ENCODE peak calls at places on chromosomes 2 and 18, in seven cellular contexts. E, S, N, X, T, A and G are unnamed samples.
A peak's percentile ranks its signal among the peaks of the same experiment; 100 is the strongest.

GRCh38 chr18:43662657-43663056 is 385.4 kb upstream of the SYT4 start:
- DNase-seq in T (no peak), X (no peak), A (no peak), S (no peak), E (no peak), N (no peak), G (no peak)

GRCh38 chr2:8456149-8457091 is 225.4 kb upstream of the ID2 start:
- DNase-seq in A (peak; percentile 54), T (no peak), X (no peak), E (no peak), N (no peak), S (no peak), G (no peak)

GRCh38 chr18:35998967-35999366 is 26.5 kb downstream of the RMP24 start:
- DNase-seq in X (no peak), E (no peak), T (peak; percentile 33), S (peak; percentile 40), N (no peak), A (no peak), G (no peak)

GRCh38 chr2:127347734-127348392 is 39.9 kb downstream of the MAP3K2 start:
- DNase-seq in E (no peak), T (no peak), A (no peak), S (no peak), N (no peak), X (no peak), G (no peak)

GRCh38 chr2:100887713-100888112 is 67.8 kb downstream of the NPAS2 start:
- DNase-seq in N (no peak), E (no peak), X (no peak), S (no peak), T (no peak), A (peak; percentile 69), G (no peak)

GRCh38 chr2:86490245-86490644 is 49.1 kb downstream of the KDM3A start:
- DNase-seq in X (no peak), E (no peak), S (no peak), T (no peak), N (no peak), A (no peak), G (no peak)

GRCh38 chr2:207635468-207636200 is 10.4 kb upstream of the METTL21A start:
- DNase-seq in X (no peak), A (no peak), N (no peak), T (no peak), E (no peak), S (no peak), G (no peak)

GRCh38 chr18:57241869-57242268 is 95.0 kb downstream of the BOD1L2 start:
- DNase-seq in X (no peak), T (no peak), E (no peak), A (no peak), S (no peak), N (no peak), G (no peak)

GRCh38 chr2:215105607-215106354 is 32.6 kb downstream of the ABCA12 start:
- DNase-seq in A (no peak), T (no peak), N (no peak), S (no peak), E (no peak), X (no peak), G (no peak)

GRCh38 chr2:238240761-238241711 is 1.2 kb upstream of the HES6 start:
- DNase-seq in S (peak; percentile 56), X (no peak), A (peak; percentile 78), E (no peak), T (no peak), N (peak; percentile 73), G (no peak)

GRCh38 chr2:217588266-217588665 is 414.5 kb downstream of the TNS1 start:
- DNase-seq in S (no peak), E (no peak), X (no peak), T (no peak), A (no peak), N (no peak), G (no peak)

GRCh38 chr2:227123697-227124096 is 40.3 kb downstream of the COL4A4 start:
- DNase-seq in A (no peak), T (no peak), N (no peak), E (no peak), S (no peak), X (no peak), G (no peak)

GRCh38 chr2:197889041-197889440 is 84.6 kb downstream of the PLCL1 start:
- DNase-seq in T (no peak), S (no peak), X (no peak), E (peak; percentile 82), N (no peak), A (no peak), G (no peak)

GRCh38 chr2:129849559-129850160 is 129.8 kb upstream of the RAB6C start:
- DNase-seq in E (peak; percentile 19), S (peak; percentile 39), X (no peak), T (peak; percentile 60), A (no peak), N (no peak), G (peak; percentile 53)

GRCh38 chr2:84697895-84698294 is 181.6 kb downstream of the DNAH6 start:
- DNase-seq in A (no peak), N (no peak), T (no peak), X (no peak), S (no peak), E (no peak), G (no peak)

GRCh38 chr2:208165059-208165458 is 1.7 kb upstream of the CRYGA start:
- DNase-seq in S (no peak), A (no peak), E (no peak), N (no peak), T (no peak), X (no peak), G (no peak)

GRCh38 chr2:190882831-190883582 is 2.4 kb downstream of the GLS start:
- DNase-seq in X (no peak), N (no peak), S (no peak), E (peak; percentile 40), T (no peak), A (no peak), G (no peak)

GRCh38 chr2:61854435-61855177 is 746 bp upstream of the FAM161A start:
- DNase-seq in T (peak; percentile 91), S (peak; percentile 93), N (peak; percentile 91), X (peak; percentile 70), A (peak; percentile 95), E (peak; percentile 96), G (peak; percentile 96)
- TF ChIP-seq POLR2AphosphoS5 in T (peak; percentile 36), S (no peak), N (peak; percentile 44), X (peak; percentile 48), A (peak; percentile 27), E (peak; percentile 81), G (peak; percentile 29)

GRCh38 chr2:235618039-235618438 is 124.2 kb downstream of the AGAP1 start:
- DNase-seq in A (no peak), T (no peak), X (no peak), N (no peak), S (no peak), E (no peak), G (no peak)

GRCh38 chr2:235614176-235614860 is 120.5 kb downstream of the AGAP1 start:
- DNase-seq in S (no peak), N (no peak), X (no peak), T (peak; percentile 44), A (no peak), E (no peak), G (no peak)

GRCh38 chr2:235619544-235619943 is 125.7 kb downstream of the AGAP1 start:
- DNase-seq in S (no peak), X (no peak), E (no peak), A (no peak), N (no peak), T (no peak), G (no peak)

GRCh38 chr2:235614900-235615712 is 121.3 kb downstream of the AGAP1 start:
- DNase-seq in A (peak; percentile 87), T (no peak), X (no peak), E (no peak), N (peak; percentile 20), S (no peak), G (no peak)

DNA sequence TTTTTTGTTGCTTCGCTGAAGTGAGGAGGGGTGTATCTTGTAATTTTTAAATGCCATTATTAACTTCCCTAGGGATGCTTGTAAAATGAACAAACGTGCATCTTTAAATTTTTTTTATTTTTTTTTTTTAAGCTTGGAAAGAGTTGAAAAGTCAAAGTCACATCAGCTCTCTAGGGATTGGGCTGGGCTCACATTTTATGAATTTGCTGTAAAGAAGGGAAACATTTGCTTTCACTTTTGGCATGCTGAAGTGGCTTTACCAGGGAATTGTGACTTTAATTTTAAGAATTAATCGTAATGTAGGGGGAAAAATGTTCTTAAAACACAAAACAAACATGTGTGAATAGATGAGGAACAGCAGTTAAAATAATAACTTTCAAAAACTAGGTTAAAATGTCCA is 123.0 kb downstream of the AGAP1 start:
- DNase-seq in S (no peak), N (no peak), X (no peak), T (no peak), E (no peak), A (no peak), G (no peak)
- TF ChIP-seq POLR2AphosphoS5 in S (no peak), N (no peak), X (no peak), T (no peak), E (no peak), A (no peak), G (no peak)

DNA sequence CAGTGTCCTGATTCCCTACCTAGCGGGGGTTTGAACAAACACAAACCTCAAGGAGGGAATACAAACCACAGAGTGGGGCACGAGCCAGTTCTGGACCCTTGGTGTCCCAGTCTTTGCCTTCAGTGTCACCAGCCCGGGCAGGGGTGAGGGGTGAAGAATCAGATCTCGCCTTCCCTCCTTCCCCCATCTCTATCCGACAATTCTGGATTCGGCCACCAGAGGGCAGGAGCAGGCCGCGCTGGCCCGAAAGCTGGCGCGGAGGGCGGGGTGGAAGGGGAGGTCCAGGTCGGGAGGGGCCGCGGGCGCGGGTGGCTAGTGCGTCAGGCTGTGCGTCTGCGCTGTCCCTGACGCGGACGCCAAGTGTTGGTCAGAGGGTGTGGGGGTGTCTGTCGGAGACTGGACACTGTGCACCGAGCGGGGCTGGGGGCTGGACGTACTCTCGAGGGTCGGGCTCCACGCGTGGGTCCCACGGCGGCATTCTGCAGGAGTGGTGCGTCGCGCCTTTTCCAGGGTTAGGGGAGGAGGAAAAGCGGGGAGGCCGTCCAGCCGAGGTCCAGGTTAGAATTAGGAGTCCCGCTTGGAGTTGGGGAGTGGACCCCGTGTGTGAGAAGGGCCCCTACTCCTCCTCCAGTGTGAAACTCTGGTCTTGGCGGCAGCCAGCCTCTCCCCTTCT is 2.9 kb upstream of the CRYBA2 start:
- DNase-seq in E (peak; percentile 53), A (peak; percentile 94), N (peak; percentile 93), S (peak; percentile 92), T (peak; percentile 96), X (peak; percentile 87), G (peak; percentile 41)
- TF ChIP-seq POLR2AphosphoS5 in E (no peak), A (peak; percentile 38), N (peak; percentile 75), S (no peak), T (peak; percentile 35), X (no peak), G (no peak)

GRCh38 chr18:5894613-5895299 is 566 bp downstream of the TMEM200C start:
- DNase-seq in X (peak; percentile 29), E (no peak), N (no peak), S (no peak), T (peak; percentile 73), A (peak; percentile 59), G (no peak)
- TF ChIP-seq POLR2AphosphoS5 in X (no peak), E (no peak), N (no peak), S (no peak), T (no peak), A (no peak), G (no peak)

GRCh38 chr2:54665436-54665856 is 58.0 kb upstream of the EML6 start:
- DNase-seq in A (no peak), E (peak; percentile 29), S (peak; percentile 31), N (peak; percentile 62), T (peak; percentile 48), X (no peak), G (peak; percentile 18)
- TF ChIP-seq POLR2AphosphoS5 in A (no peak), E (no peak), S (no peak), N (peak; percentile 31), T (no peak), X (no peak), G (no peak)